ENCODE peak calls at places on chromosomes 5 and 9, in nine cellular contexts. D, I, S, U, O, H, R, K and B are unnamed samples.
A peak's percentile ranks its signal among the peaks of the same experiment; 100 is the strongest.

GRCh38 chr5:127950707-127951356 is 132.7 kb upstream of the SLC12A2 start:
- DNase-seq in H (no peak), O (no peak), D (no peak), I (no peak), R (no peak), U (peak; percentile 74), K (no peak), S (no peak), B (no peak)

GRCh38 chr5:171820561-171820960 is 34.9 kb downstream of the SMIM23 start:
- DNase-seq in O (no peak), D (no peak), S (no peak), R (no peak), H (no peak), I (no peak), U (no peak), K (no peak), B (no peak)

GRCh38 chr9:87039809-87040392 is 92.6 kb upstream of the GAS1 start:
- DNase-seq in R (no peak), U (no peak), H (no peak), D (no peak), O (no peak), I (no peak), S (peak; percentile 92), K (no peak), B (no peak)

GRCh38 chr5:153860482-153860881 is 178.2 kb downstream of the FAM114A2 start:
- DNase-seq in D (no peak), S (no peak), R (no peak), U (no peak), I (no peak), K (no peak), O (no peak), H (no peak), B (no peak)

GRCh38 chr9:13267743-13268142 is 11.7 kb downstream of the MPDZ start:
- DNase-seq in O (no peak), S (peak; percentile 93), D (no peak), U (peak; percentile 70), R (no peak), K (no peak), I (no peak), H (no peak), B (peak; percentile 66)

GRCh38 chr5:98942849-98943248 is 14.0 kb upstream of the CHD1 start:
- DNase-seq in S (peak; percentile 41), O (no peak), H (no peak), U (peak; percentile 65), I (no peak), D (no peak), R (no peak), K (no peak), B (no peak)

GRCh38 chr5:94503677-94504076 is 114.7 kb downstream of the KIAA0825 start:
- DNase-seq in O (no peak), S (peak; percentile 8), K (no peak), D (no peak), H (no peak), I (no peak), R (no peak), U (no peak), B (no peak)

GRCh38 chr5:136781464-136781863 is 416.1 kb upstream of the TRPC7 start:
- DNase-seq in S (peak; percentile 45), O (no peak), D (no peak), R (no peak), I (no peak), H (no peak), K (no peak), U (no peak), B (no peak)